ENCODE peak calls at places on chromosomes 1 and 21, in ten cellular contexts. H is glutamatergic neuron, Y is AG09319, N is stomach, L is heart left ventricle, F is uterus, A is transverse colon, M is fibroblast of the aortic adventitia, C is WTC11, T is neural crest cell. E is an unnamed sample.

GRCh38 chr1:93447481-93448291 is at the start of gene FNBP1L:
- DNase-seq in H (peak; percentile 92), Y (no peak), N (peak; percentile 81), L (peak; percentile 87), F (peak; percentile 72), A (peak; percentile 84), M (peak; percentile 20), C (peak; percentile 83), T (peak; percentile 80), E (peak; percentile 66)

GRCh38 chr1:51415963-51416362 is 85.6 kb upstream of the TTC39A start:
- DNase-seq in H (no peak), Y (no peak), N (no peak), L (no peak), F (no peak), A (no peak), M (no peak), C (no peak), T (no peak), E (no peak)

GRCh38 chr1:47558601-47559593 is 121.1 kb downstream of the FOXD2 start:
- DNase-seq in H (no peak), Y (no peak), N (peak; percentile 87), L (no peak), F (no peak), A (peak; percentile 78), M (no peak), C (no peak), T (no peak), E (no peak)

GRCh38 chr1:165883056-165883455 is 55.6 kb downstream of the UCK2 start:
- DNase-seq in H (no peak), Y (no peak), N (no peak), L (no peak), F (no peak), A (no peak), M (no peak), C (no peak), T (no peak), E (no peak)

GRCh38 chr1:183205196-183205781 is 19.2 kb downstream of the LAMC2 start:
- DNase-seq in H (no peak), Y (peak; percentile 47), N (no peak), L (no peak), F (no peak), A (no peak), M (peak; percentile 95), C (no peak), T (no peak), E (no peak)

GRCh38 chr21:45534591-45535331 is 7.5 kb downstream of the SLC19A1 start:
- DNase-seq in H (peak; percentile 85), Y (no peak), N (peak; percentile 73), L (peak; percentile 88), F (peak; percentile 14), A (peak; percentile 86), M (no peak), C (peak; percentile 6), T (no peak), E (no peak)

GRCh38 chr1:44701141-44701573 is 26.6 kb downstream of the ARMH1 start:
- DNase-seq in H (no peak), Y (no peak), N (no peak), L (no peak), F (no peak), A (no peak), M (no peak), C (no peak), T (no peak), E (no peak)

GRCh38 chr1:91944087-91944486 is 5.1 kb upstream of the BRDT start:
- DNase-seq in H (no peak), Y (no peak), N (no peak), L (no peak), F (no peak), A (no peak), M (no peak), C (peak; percentile 15), T (no peak), E (no peak)

GRCh38 chr1:205597691-205598314 is 34.0 kb downstream of the ELK4 start:
- DNase-seq in H (no peak), Y (no peak), N (no peak), L (no peak), F (no peak), A (no peak), M (peak; percentile 82), C (no peak), T (no peak), E (no peak)

GRCh38 chr1:227947678-227948492 is at the start of gene WNT9A:
- DNase-seq in H (peak; percentile 77), Y (no peak), N (peak; percentile 55), L (no peak), F (peak; percentile 43), A (peak; percentile 38), M (peak; percentile 60), C (peak; percentile 64), T (peak; percentile 51), E (peak; percentile 15)

GRCh38 chr1:163069142-163069541 is at the start of gene RGS4:
- DNase-seq in H (peak; percentile 72), Y (peak; percentile 87), N (peak; percentile 31), L (peak; percentile 55), F (peak; percentile 49), A (peak; percentile 8), M (peak; percentile 99), C (peak; percentile 72), T (peak; percentile 55), E (no peak)

DNA sequence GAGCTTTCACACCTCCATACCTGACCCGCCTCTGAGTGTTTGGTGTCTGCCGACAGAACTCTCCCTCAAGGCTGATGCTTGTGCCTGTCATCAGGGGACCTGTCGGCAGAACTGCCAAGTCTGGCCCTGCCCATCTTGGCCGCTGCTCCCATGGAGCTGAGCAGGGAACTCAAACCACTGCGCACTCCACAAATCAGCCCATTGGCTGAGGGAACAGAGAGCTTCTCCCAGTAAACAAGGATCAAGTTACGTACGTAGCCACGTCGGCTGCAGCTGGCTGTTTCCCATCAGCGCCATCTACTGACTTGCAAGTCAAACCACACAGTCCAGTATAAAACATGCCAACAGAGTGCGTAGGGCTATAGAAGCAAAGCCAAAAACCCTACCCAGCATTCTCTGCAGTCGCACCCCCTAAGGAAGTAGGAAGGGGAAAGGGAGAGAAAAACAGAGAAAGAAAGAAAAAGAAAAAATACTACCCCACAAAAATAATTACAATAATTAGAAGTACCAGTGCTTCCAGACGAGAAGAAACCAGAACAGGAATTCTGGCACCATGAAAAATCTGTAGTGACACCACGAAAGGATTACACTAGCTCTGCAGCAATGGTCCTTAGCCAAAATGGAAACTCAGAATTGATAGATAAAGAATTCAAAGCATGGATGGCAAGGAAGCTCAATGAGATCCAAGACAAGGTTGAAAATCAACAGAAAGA is 13.1 kb downstream of the KRTAP13-1 start:
- DNase-seq in H (peak; percentile 54), Y (no peak), N (peak; percentile 66), L (peak; percentile 42), F (no peak), A (peak; percentile 54), M (peak; percentile 1), C (peak; percentile 84), T (peak; percentile 46), E (no peak)
- TF ChIP-seq CTCF in H (no peak), Y (no peak), N (no peak), L (peak; percentile 10), F (no peak), A (peak; percentile 50), M (no peak), C (no peak), T (peak; percentile 70), E (no peak)

GRCh38 chr21:31537872-31538576 is 121.5 kb upstream of the SOD1 start:
- DNase-seq in H (peak; percentile 34), Y (no peak), N (no peak), L (no peak), F (no peak), A (no peak), M (no peak), C (peak; percentile 68), T (peak; percentile 23), E (no peak)
- TF ChIP-seq CTCF in H (peak; percentile 57), Y (no peak), N (no peak), L (no peak), F (no peak), A (no peak), M (no peak), C (peak; percentile 55), T (peak; percentile 45), E (no peak)

DNA sequence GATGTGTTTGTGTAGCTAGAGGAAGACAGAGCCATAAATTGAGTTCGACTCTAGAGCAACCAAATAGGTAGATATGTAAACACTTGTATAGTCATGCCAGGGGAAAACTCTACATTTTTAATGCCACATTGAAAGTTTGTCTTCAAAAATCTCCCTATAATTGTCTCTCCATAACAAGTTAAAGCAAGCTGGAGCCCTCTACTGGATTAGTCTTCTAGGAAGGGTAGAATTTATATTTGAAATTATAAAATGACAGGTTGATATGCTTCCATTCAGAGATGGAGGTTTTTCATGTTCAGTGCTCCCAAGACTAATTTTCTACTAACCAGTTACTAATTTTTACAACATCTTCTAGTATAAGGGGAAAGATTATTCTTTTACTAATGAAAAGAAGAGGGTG is 13.1 kb upstream of the COL24A1 start:
- DNase-seq in H (no peak), Y (no peak), N (no peak), L (no peak), F (no peak), A (no peak), M (no peak), C (no peak), T (no peak), E (no peak)
- TF ChIP-seq CTCF in H (no peak), Y (peak; percentile 24), N (no peak), L (no peak), F (no peak), A (no peak), M (peak; percentile 6), C (no peak), T (no peak), E (no peak)

GRCh38 chr1:58859769-58860455 is 76.1 kb upstream of the JUN start:
- DNase-seq in H (no peak), Y (no peak), N (no peak), L (no peak), F (no peak), A (no peak), M (no peak), C (no peak), T (no peak), E (no peak)

GRCh38 chr1:58861076-58861475 is 77.2 kb upstream of the JUN start:
- DNase-seq in H (no peak), Y (no peak), N (no peak), L (no peak), F (no peak), A (no peak), M (no peak), C (no peak), T (no peak), E (no peak)

GRCh38 chr1:58857673-58858343 is 74.0 kb upstream of the JUN start:
- DNase-seq in H (no peak), Y (no peak), N (no peak), L (no peak), F (no peak), A (no peak), M (no peak), C (no peak), T (no peak), E (no peak)

GRCh38 chr1:58855351-58856165 is 71.7 kb upstream of the JUN start:
- DNase-seq in H (no peak), Y (no peak), N (no peak), L (no peak), F (no peak), A (no peak), M (peak; percentile 74), C (no peak), T (no peak), E (no peak)

DNA sequence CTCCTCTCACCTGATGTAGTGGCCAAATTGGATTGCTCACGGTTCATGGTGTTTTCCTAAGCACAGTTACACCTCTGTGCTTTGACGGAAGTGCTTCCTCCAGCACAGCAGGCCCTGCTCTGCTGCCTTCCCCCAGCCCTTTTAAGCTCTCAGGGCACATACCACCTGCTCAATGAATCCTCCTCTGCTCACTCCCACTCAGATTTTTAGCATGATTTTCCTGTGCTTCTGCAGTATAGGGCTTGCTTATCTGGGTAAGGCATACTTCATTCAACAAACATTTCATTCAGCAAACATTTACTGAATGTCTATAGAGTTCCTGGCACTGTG is 74.5 kb upstream of the JUN start:
- DNase-seq in H (no peak), Y (no peak), N (no peak), L (no peak), F (no peak), A (no peak), M (peak; percentile 27), C (no peak), T (no peak), E (no peak)
- TF ChIP-seq CTCF in H (no peak), Y (no peak), N (no peak), L (no peak), F (no peak), A (no peak), M (no peak), C (no peak), T (no peak), E (no peak)

E was measured in activated B cell treated with CpG ODN at 0.5 μM for 24 hours.